ENCODE peak calls at places on chromosomes 3 and 15, in five cellular contexts. E is dorsolateral prefrontal cortex, G is RWPE2, H is right atrium auricular region, N is transverse colon. R is an unnamed sample.

GRCh38 chr3:189108032-189108431 is 63.7 kb upstream of the TPRG1 start:
- DNase-seq in G (no peak), E (no peak), N (no peak), H (no peak), R (peak)

GRCh38 chr15:29233566-29233965 is 36.1 kb downstream of the NSMCE3 start:
- DNase-seq in G (no peak), E (no peak), N (no peak), H (no peak), R (no peak)

GRCh38 chr15:87661481-87661880 is 595.1 kb downstream of the NTRK3 start:
- DNase-seq in H (no peak), N (no peak), G (no peak), E (no peak), R (no peak)

GRCh38 chr15:55277715-55278114 is 11.9 kb downstream of the RAB27A start:
- DNase-seq in E (no peak), H (no peak), G (no peak), N (no peak), R (no peak)

GRCh38 chr3:51974963-51975856 is at the start of gene ABHD14A:
- DNase-seq in N (peak), H (peak), E (no peak), G (no peak), R (no peak)

GRCh38 chr3:79598594-79598993 is 169.2 kb downstream of the ROBO1 start:
- DNase-seq in E (no peak), H (no peak), G (no peak), N (no peak), R (no peak)

GRCh38 chr15:39579487-39580116 is 1.3 kb upstream of the THBS1 start:
- DNase-seq in E (peak), N (peak), H (peak), G (peak), R (peak)

GRCh38 chr15:38945551-38946298 is 381.1 kb upstream of the RASGRP1 start:
- DNase-seq in E (no peak), N (no peak), G (no peak), H (no peak), R (no peak)

GRCh38 chr3:102069211-102069662 is 219.9 kb downstream of the NFKBIZ start:
- DNase-seq in N (no peak), E (no peak), G (no peak), H (no peak), R (no peak)

GRCh38 chr3:126836220-126836860 is 132.3 kb downstream of the CHCHD6 start:
- DNase-seq in H (peak), E (no peak), G (no peak), N (no peak), R (no peak)

GRCh38 chr3:162602619-162603018 is 1106.0 kb downstream of the OTOL1 start:
- DNase-seq in E (no peak), H (no peak), G (no peak), N (no peak), R (no peak)

GRCh38 chr3:121737644-121738043 is 11.9 kb downstream of the GOLGB1 start:
- DNase-seq in N (no peak), H (no peak), G (no peak), E (no peak), R (no peak)

GRCh38 chr3:66115858-66116654 is 77.3 kb upstream of the MAGI1 start:
- DNase-seq in H (peak), E (no peak), N (no peak), G (peak), R (peak)

GRCh38 chr15:44295909-44296420 is 7.4 kb downstream of the GOLM2 start:
- DNase-seq in G (no peak), E (no peak), N (no peak), H (no peak), R (no peak)

GRCh38 chr3:156412600-156412999 is 142.3 kb downstream of the SSR3 start:
- DNase-seq in E (no peak), H (no peak), G (no peak), N (no peak), R (no peak)

GRCh38 chr3:149575213-149575961 is 82.4 kb downstream of the WWTR1 start:
- DNase-seq in N (no peak), H (no peak), G (peak), E (no peak), R (peak)

GRCh38 chr3:141331370-141332318 is 36.7 kb upstream of the ZBTB38 start:
- DNase-seq in G (peak), E (no peak), N (peak), H (peak), R (peak)

GRCh38 chr3:197540961-197541377 is 14.8 kb downstream of the BDH1 start:
- DNase-seq in H (no peak), N (no peak), E (no peak), G (no peak), R (no peak)

GRCh38 chr3:197545111-197545510 is 10.7 kb downstream of the BDH1 start:
- DNase-seq in N (no peak), G (no peak), E (no peak), H (no peak), R (no peak)

GRCh38 chr3:197539651-197540051 is 16.1 kb downstream of the BDH1 start:
- DNase-seq in G (no peak), E (no peak), N (peak), H (no peak), R (no peak)

GRCh38 chr3:197542741-197543454 is 12.9 kb downstream of the BDH1 start:
- DNase-seq in N (no peak), G (no peak), E (no peak), H (no peak), R (no peak)

GRCh38 chr3:197541756-197542539 is 13.8 kb downstream of the BDH1 start:
- DNase-seq in N (no peak), H (peak), G (no peak), E (peak), R (no peak)
- H3K4me3 ChIP-seq in N (no peak), H (no peak), G (no peak), E (peak), R (peak)

GRCh38 chr3:151462278-151462779 is 1.5 kb upstream of the IGSF10 start:
- DNase-seq in E (no peak), H (no peak), G (no peak), N (no peak), R (no peak)
- TF ChIP-seq CTCF in E (no peak), H (no peak), G (no peak), N (no peak), R (no peak)

DNA sequence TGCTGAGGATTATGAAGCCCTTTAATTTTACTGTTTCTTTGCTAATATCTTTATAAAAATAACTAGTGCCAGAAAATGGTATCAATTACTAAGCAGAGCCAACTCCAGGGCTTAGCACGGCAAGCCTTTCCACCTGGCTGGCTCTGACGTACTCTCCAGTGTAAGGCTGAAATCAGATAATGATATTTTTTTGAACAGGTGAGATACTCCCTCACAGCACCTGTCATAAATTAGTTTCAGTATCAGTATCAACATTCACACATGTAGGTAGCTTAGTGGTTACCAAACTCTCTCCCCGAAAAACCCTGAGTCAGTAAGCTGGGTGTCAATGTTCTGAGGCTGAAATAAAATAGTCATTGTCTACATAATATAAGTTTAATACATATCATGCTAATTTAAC is 710.1 kb downstream of the SQOR start:
- DNase-seq in G (no peak), N (no peak), E (no peak), H (no peak), R (no peak)
- H3K4me3 ChIP-seq in G (no peak), N (no peak), E (no peak), H (no peak), R (no peak)

GRCh38 chr3:48194446-48195071 is 6.3 kb upstream of the CDC25A start:
- DNase-seq in H (peak), G (peak), E (peak), N (peak), R (no peak)

GRCh38 chr3:48202691-48203090 is 14.5 kb upstream of the CDC25A start:
- DNase-seq in G (no peak), E (no peak), H (no peak), N (no peak), R (no peak)

DNA sequence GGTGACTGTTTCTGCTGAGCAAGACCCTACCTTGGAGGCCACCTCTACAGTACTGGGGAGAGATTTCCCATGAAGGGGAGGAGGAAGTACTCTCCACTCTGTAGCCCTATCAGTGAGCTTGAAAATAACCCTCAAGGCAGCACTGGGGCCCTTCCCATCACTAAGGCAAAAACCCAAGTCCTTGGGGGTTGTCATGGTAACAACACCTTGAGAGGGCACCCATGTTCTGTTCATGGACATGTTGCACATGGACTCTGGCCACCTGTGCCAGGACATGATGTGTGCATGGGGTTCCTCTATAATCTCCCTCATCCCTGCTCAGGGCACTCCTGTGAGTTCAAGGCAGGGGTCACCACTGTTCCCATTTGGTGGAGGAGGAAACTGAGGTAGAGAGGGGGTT is 10.9 kb upstream of the CDC25A start:
- DNase-seq in G (peak), E (no peak), H (no peak), N (no peak), R (no peak)
- TF ChIP-seq CTCF in G (no peak), E (no peak), H (no peak), N (no peak), R (no peak)

DNA sequence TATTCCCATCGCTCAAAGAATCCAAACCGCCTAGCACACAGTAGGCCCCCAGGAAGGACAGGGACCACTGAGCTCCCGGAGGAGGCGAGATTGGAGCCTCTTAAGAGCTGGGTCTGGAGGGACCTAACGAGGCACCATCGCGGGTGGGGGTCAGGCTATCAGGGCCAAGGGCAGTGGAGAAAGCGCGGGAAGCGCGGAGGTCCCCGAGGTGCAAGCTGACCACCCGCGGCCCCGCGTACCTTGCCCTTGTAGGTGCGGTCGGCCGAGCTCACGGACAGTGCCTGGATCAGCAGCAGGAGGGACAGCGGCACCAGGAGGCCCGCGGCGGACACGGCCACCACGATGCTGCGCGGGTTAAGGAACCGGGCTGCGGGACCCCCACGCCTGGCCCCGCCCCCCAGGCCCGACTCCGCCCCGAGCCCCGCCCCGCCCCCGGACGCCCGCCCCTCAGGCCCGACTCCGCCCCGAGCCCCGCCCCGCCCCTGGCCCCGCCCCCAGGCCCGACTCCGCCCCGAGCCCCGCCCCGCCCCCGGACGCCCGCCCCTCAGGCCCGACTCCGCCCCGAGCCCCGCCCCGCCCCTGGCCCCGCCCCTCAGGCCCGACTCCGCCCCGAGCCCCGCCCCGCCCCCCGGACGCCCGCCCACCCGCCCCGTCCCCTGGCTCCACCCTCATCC is 3.9 kb downstream of the ZDHHC19 start:
- DNase-seq in N (no peak), H (no peak), E (no peak), G (no peak), R (no peak)
- H3K4me3 ChIP-seq in N (peak), H (peak), E (peak), G (peak), R (peak)

DNA sequence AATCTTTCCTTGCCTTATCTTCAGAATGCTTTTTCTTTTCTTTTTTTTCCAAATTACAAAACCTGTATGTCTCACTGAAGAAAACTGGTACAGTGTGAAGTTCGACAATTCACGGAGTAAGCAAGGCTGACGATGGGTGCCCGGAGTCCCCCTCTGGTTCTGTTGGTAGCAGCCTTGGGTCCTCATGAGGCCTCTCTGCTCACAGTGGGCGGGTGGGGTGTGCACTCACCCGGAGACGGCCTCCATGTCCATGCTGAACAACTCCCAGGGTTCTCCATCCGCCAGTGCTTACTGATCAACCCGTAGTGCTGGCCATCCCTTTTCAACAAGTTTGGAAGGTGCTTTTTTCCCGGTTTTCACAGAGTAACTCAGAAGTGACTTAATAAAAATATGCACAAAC is 23.5 kb downstream of the LRRK1 start:
- DNase-seq in G (no peak), E (no peak), H (no peak), N (no peak), R (no peak)
- TF ChIP-seq CTCF in G (no peak), E (no peak), H (no peak), N (no peak), R (no peak)

R was measured in AG04449.